ENCODE peak calls at places on chromosomes 2 and 18, in seven cellular contexts. W, P, O, V, K, T and M are unnamed samples.

GRCh38 chr18:36947820-36948348 is 119.0 kb downstream of the KIAA1328 start:
- DNase-seq in W (peak), P (no peak), O (no peak), V (no peak), K (no peak), T (no peak), M (no peak)

GRCh38 chr2:187890690-187891089 is 336.5 kb upstream of the TFPI start:
- DNase-seq in W (peak), P (no peak), O (no peak), V (no peak), K (no peak), T (no peak), M (peak)

GRCh38 chr18:22605736-22606135 is 188.0 kb upstream of the CTAGE1 start:
- DNase-seq in W (peak), P (no peak), O (no peak), V (no peak), K (no peak), T (no peak), M (no peak)

GRCh38 chr18:58362829-58363231 is 266.1 kb downstream of the ALPK2 start:
- DNase-seq in W (no peak), P (no peak), O (no peak), V (no peak), K (peak), T (no peak), M (no peak)

GRCh38 chr2:84904717-84905174 is 710 bp upstream of the TMSB10 start:
- DNase-seq in W (no peak), P (peak), O (peak), V (peak), K (peak), T (peak), M (peak)

GRCh38 chr2:240340361-240340761 is 95.1 kb upstream of the GPC1 start:
- DNase-seq in W (no peak), P (no peak), O (no peak), V (no peak), K (no peak), T (no peak), M (no peak)

GRCh38 chr2:88874063-88874657 is 182.7 kb downstream of the RPIA start:
- DNase-seq in W (peak), P (peak), O (peak), V (peak), K (peak), T (peak), M (peak)

GRCh38 chr2:6506311-6507258 is 359.1 kb downstream of the CMPK2 start:
- DNase-seq in W (peak), P (no peak), O (no peak), V (no peak), K (no peak), T (peak), M (no peak)

GRCh38 chr18:74116628-74117554 is 30.7 kb downstream of the FBXO15 start:
- DNase-seq in W (peak), P (no peak), O (peak), V (no peak), K (peak), T (no peak), M (peak)

GRCh38 chr2:101327863-101328394 is 19.4 kb upstream of the RNF149 start:
- DNase-seq in W (peak), P (no peak), O (no peak), V (no peak), K (no peak), T (peak), M (no peak)

GRCh38 chr18:75223687-75224347 is 13.2 kb downstream of the TSHZ1 start:
- DNase-seq in W (no peak), P (no peak), O (peak), V (no peak), K (no peak), T (no peak), M (no peak)

GRCh38 chr2:160228141-160228963 is 28.3 kb upstream of the ITGB6 start:
- DNase-seq in W (peak), P (no peak), O (no peak), V (no peak), K (peak), T (no peak), M (no peak)

GRCh38 chr2:15561574-15562344 is 625 bp upstream of the NBAS start:
- DNase-seq in W (peak), P (no peak), O (peak), V (no peak), K (peak), T (peak), M (no peak)

GRCh38 chr18:62814114-62814759 is 98.9 kb downstream of the PHLPP1 start:
- DNase-seq in W (no peak), P (no peak), O (no peak), V (no peak), K (peak), T (no peak), M (no peak)

GRCh38 chr18:3279201-3280185 is 17.6 kb downstream of the MYL12B start:
- DNase-seq in W (no peak), P (no peak), O (no peak), V (no peak), K (no peak), T (no peak), M (no peak)

GRCh38 chr2:101277111-101277510 is 24.4 kb downstream of the CNOT11 start:
- DNase-seq in W (no peak), P (no peak), O (no peak), V (no peak), K (peak), T (no peak), M (no peak)

GRCh38 chr2:23452853-23453420 is 68.0 kb downstream of the KLHL29 start:
- DNase-seq in W (peak), P (no peak), O (no peak), V (peak), K (no peak), T (no peak), M (no peak)

GRCh38 chr2:230326453-230327417 is at the start of gene SP140L:
- DNase-seq in W (peak), P (peak), O (no peak), V (peak), K (peak), T (peak), M (no peak)

GRCh38 chr2:238337846-238338245 is 17.5 kb downstream of the TRAF3IP1 start:
- DNase-seq in W (no peak), P (no peak), O (no peak), V (no peak), K (no peak), T (no peak), M (no peak)

GRCh38 chr2:166867874-166868514 is 20.3 kb upstream of the XIRP2 start:
- DNase-seq in W (no peak), P (no peak), O (no peak), V (no peak), K (no peak), T (no peak), M (no peak)

GRCh38 chr2:218897394-218898108 is 16.9 kb downstream of the WNT10A start:
- DNase-seq in W (no peak), P (no peak), O (peak), V (peak), K (no peak), T (no peak), M (no peak)

GRCh38 chr2:238814815-238815214 is 33.1 kb upstream of the TWIST2 start:
- DNase-seq in W (no peak), P (no peak), O (no peak), V (no peak), K (no peak), T (no peak), M (no peak)

GRCh38 chr2:236982693-236983092 is 103.0 kb upstream of the COPS8 start:
- DNase-seq in W (no peak), P (no peak), O (no peak), V (no peak), K (peak), T (no peak), M (no peak)

GRCh38 chr2:17136895-17137294 is 381.3 kb downstream of the RAD51AP2 start:
- DNase-seq in W (no peak), P (no peak), O (no peak), V (no peak), K (peak), T (no peak), M (no peak)

GRCh38 chr2:177618270-177619253 is 226.0 kb downstream of the AGPS start:
- DNase-seq in W (peak), P (peak), O (peak), V (peak), K (peak), T (peak), M (peak)

GRCh38 chr2:240392084-240392947 is 43.1 kb upstream of the GPC1 start:
- DNase-seq in W (no peak), P (peak), O (peak), V (peak), K (no peak), T (no peak), M (no peak)

GRCh38 chr18:23861326-23861725 is 153.2 kb upstream of the TTC39C start:
- DNase-seq in W (no peak), P (no peak), O (no peak), V (no peak), K (no peak), T (no peak), M (no peak)

GRCh38 chr2:240840435-240841060 is 20.5 kb upstream of the KIF1A start:
- DNase-seq in W (peak), P (peak), O (peak), V (peak), K (peak), T (peak), M (peak)

DNA sequence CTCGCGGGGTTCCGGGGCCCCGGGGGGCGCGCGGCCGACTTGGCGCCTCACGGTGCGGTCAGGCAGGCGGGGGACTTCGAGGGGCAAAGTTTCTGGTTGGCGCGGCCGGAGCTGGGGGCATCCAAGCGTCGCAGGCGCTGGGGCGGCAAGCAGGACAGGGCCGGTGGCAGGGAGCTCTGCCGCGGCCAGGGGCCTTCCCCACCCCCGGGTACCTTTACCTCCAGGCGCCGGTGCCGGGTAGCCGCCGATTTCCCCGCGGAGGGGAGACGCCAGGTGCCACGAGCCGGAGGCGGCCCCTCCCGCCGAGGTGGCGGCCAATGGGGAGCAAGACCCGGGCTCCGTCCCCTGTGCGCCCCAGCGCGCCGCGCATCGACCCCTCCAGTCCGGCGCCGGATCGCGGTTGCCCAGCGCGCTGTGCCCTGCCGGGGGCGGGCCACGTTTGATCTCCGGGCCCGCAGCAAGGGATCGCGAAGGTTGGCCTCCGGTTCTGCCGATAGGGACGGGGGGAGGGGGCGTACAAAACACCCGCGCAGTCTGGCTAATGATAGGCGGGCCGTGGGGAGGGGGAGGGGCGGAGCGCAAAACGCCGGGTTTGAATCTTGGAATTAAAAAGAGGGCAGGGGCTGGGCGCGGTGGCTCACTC is at the start of gene ST8SIA5:
- DNase-seq in W (no peak), P (peak), O (peak), V (peak), K (no peak), T (no peak), M (peak)
- TF ChIP-seq CTCF in W (no peak), P (no peak), O (no peak), V (no peak), K (no peak), T (no peak), M (no peak)

GRCh38 chr2:108987111-108987510 is 1.9 kb downstream of the EDAR start:
- DNase-seq in W (no peak), P (no peak), O (no peak), V (no peak), K (no peak), T (no peak), M (no peak)
- TF ChIP-seq CTCF in W (no peak), P (no peak), O (no peak), V (no peak), K (no peak), T (no peak), M (no peak)

DNA sequence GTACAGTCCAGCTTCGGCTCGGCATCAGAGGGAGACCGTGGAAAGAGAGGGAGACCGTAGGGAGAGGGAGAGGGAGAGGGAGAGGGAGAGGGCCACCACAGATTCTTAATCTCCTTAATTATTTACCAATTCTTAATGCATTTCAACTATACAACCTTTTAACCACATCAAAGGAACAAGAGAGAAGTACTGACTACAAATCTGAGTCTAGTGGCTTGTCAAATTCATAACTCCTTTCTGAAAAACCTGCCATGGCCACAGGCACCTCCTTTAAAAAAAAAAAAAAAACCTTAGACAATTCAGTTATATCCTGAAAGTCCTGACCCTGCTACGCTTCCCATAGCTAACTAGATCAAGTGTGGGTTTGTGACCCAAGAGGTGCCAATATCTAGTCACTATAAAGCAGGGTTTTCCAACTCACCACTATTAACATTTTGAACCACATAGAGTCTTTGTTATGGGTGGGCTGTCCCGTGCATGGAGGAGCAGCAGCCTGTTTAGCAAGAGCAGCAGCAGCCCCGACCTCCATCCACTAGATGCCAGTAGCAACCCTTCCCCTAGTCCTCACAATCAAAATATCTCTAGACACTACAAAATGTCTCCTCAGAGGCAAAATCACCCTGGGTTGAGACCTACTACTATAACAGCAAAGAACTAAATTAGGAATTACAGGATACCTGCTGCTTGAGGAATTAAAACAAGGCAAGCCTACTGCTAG is 6.8 kb downstream of the ESCO1 start:
- DNase-seq in W (no peak), P (no peak), O (no peak), V (no peak), K (no peak), T (no peak), M (no peak)
- TF ChIP-seq CTCF in W (no peak), P (no peak), O (no peak), V (no peak), K (no peak), T (no peak), M (no peak)

DNA sequence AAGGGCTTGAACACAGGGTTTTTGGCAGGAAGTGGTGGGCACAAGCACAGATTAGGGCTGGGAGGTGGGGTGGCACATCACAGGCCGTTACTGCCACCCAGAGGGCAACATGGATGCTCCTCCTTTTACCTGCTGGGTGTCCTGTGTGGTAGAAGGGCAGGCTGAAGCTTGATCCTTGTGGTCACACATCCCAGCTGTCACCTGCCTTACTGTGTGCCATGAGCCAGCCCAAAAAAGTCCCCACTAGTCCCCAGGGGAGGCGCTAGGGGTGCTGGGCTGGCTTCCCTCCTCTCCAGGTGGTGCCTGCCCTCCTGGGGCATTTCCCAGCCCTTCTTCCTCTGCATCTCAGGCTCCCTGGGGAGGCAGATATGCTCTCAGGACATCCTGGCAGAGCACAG is 50.5 kb upstream of the ALPP start:
- DNase-seq in W (peak), P (no peak), O (no peak), V (no peak), K (no peak), T (no peak), M (no peak)
- TF ChIP-seq CTCF in W (peak), P (no peak), O (no peak), V (no peak), K (no peak), T (no peak), M (no peak)

GRCh38 chr2:20231159-20231558 is 6.2 kb upstream of the SDC1 start:
- DNase-seq in W (no peak), P (no peak), O (no peak), V (no peak), K (no peak), T (no peak), M (no peak)

GRCh38 chr2:20227894-20228505 is 3.1 kb upstream of the SDC1 start:
- DNase-seq in W (no peak), P (no peak), O (no peak), V (peak), K (no peak), T (peak), M (no peak)

GRCh38 chr2:20229322-20230201 is 4.6 kb upstream of the SDC1 start:
- DNase-seq in W (no peak), P (no peak), O (no peak), V (peak), K (peak), T (peak), M (no peak)

GRCh38 chr2:20232837-20233207 is 7.9 kb upstream of the SDC1 start:
- DNase-seq in W (peak), P (no peak), O (no peak), V (no peak), K (no peak), T (peak), M (no peak)

DNA sequence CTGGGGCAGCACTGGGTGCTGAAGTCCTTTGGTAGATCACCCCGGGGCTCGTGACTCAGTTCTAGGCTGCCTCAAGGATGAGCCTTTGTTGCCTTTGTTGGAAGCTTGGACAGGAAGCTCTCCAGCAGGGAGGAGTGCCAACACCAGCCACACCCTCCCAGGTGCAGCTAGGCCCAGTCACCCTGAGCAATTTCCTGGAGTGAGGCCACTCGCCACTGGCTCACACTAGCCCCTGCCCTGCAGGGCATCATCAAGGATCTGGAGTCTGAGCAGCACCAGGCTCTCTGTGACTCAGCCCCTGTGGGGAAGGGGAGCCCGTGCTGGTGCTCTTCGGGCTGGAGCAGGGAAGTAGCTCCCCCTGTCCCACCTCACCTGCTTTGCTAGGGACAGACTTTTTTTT is 6.7 kb upstream of the SDC1 start:
- DNase-seq in W (peak), P (no peak), O (no peak), V (no peak), K (peak), T (peak), M (no peak)
- TF ChIP-seq CTCF in W (peak), P (no peak), O (no peak), V (no peak), K (no peak), T (no peak), M (no peak)

GRCh38 chr2:131027566-131028528 is 65.4 kb downstream of the FAM168B start:
- DNase-seq in W (peak), P (no peak), O (no peak), V (no peak), K (no peak), T (peak), M (no peak)
- TF ChIP-seq CTCF in W (no peak), P (no peak), O (no peak), V (no peak), K (no peak), T (no peak), M (no peak)

GRCh38 chr2:145015561-145015960 is 495.6 kb upstream of the ZEB2 start:
- DNase-seq in W (no peak), P (no peak), O (no peak), V (no peak), K (peak), T (no peak), M (no peak)
- TF ChIP-seq CTCF in W (no peak), P (no peak), O (no peak), V (no peak), K (no peak), T (no peak), M (no peak)

GRCh38 chr2:165016772-165017411 is 61.6 kb upstream of the SLC38A11 start:
- DNase-seq in W (peak), P (peak), O (peak), V (peak), K (peak), T (no peak), M (peak)

GRCh38 chr2:165018207-165018606 is 62.9 kb upstream of the SLC38A11 start:
- DNase-seq in W (no peak), P (no peak), O (no peak), V (no peak), K (peak), T (no peak), M (no peak)

DNA sequence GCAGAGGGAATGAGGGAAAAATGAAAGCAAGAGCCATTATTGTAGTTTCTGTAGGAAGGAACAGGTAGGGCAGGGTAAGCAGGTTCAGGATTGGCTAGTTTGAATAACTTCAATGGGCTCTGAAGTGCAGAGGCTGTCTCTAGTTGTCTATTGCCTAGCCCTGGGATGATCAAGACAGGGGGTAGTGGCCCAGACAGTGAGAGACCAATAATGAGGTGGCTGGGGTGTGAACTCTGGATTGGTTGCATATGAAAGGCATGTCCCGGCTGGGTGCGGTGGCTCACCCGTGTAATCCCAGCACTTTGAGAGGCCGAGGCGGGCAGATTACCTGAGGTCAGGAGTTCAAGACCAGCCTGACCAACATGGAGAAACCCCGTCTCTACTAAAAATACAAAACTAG is 67.5 kb upstream of the SLC38A11 start:
- DNase-seq in W (no peak), P (no peak), O (no peak), V (no peak), K (no peak), T (no peak), M (no peak)
- TF ChIP-seq CTCF in W (no peak), P (no peak), O (no peak), V (no peak), K (no peak), T (no peak), M (no peak)